ENCODE peak calls at places on chromosome 19, in four cellular contexts. G is stimulated activated CD8-positive, alpha-beta memory T cell treated with anti-CD3 and anti-CD28 coated beads, Interleukin-7, amount 100 ng/mL, for 48 hours; O is GM19239; L is A549. K is an unnamed sample.

GRCh38 chr19:3404324-3405260 is 38.2 kb downstream of the NFIC start:
- DNase-seq in G (no peak), O (no peak), L (no peak), K (no peak)

GRCh38 chr19:31533114-31533513 is 183.9 kb upstream of the TSHZ3 start:
- DNase-seq in G (no peak), O (no peak), L (no peak), K (no peak)

GRCh38 chr19:6723108-6723618 is 2.7 kb upstream of the C3 start:
- DNase-seq in G (no peak), O (no peak), L (peak; percentile 57), K (no peak)

GRCh38 chr19:8161135-8161646 is 11.8 kb upstream of the FBN3 start:
- DNase-seq in G (no peak), O (peak; percentile 9), L (peak; percentile 58), K (no peak)

GRCh38 chr19:39927076-39927475 is 7.4 kb downstream of the FCGBP start:
- DNase-seq in G (no peak), O (no peak), L (no peak), K (no peak)

GRCh38 chr19:35295792-35296462 is 4.0 kb downstream of the MAG start:
- DNase-seq in G (no peak), O (peak; percentile 70), L (no peak), K (no peak)

GRCh38 chr19:1097810-1098176 is 2.6 kb upstream of the POLR2E start:
- DNase-seq in G (no peak), O (no peak), L (peak; percentile 68), K (no peak)

GRCh38 chr19:6744381-6745288 is 5.2 kb downstream of the TRIP10 start:
- DNase-seq in G (no peak), O (no peak), L (peak; percentile 88), K (peak; percentile 70)

GRCh38 chr19:42206871-42207755 is 10.4 kb downstream of the DEDD2 start:
- DNase-seq in G (no peak), O (no peak), L (no peak), K (no peak)

GRCh38 chr19:48348039-48348438 is 15.7 kb downstream of the TMEM143 start:
- DNase-seq in G (no peak), O (no peak), L (no peak), K (no peak)

GRCh38 chr19:12669272-12670158 is 2.9 kb downstream of the WDR83 start:
- DNase-seq in G (peak; percentile 49), O (peak; percentile 74), L (peak; percentile 89), K (peak; percentile 83)

GRCh38 chr19:45121827-45122345 is 28.9 kb downstream of the PPP1R37 start:
- DNase-seq in G (no peak), O (no peak), L (no peak), K (no peak)

GRCh38 chr19:33358408-33358807 is 15.1 kb upstream of the CEBPG start:
- DNase-seq in G (no peak), O (no peak), L (no peak), K (no peak)

K was measured in LoVo.